ENCODE peak calls at places on chromosomes 4 and X, in ten cellular contexts. K is mucosa of descending colon; U is CD4-positive, alpha-beta memory T cell; W is aorta; X is H9; O is breast epithelium; V is mammary epithelial cell; E is Karpas-422; D is tibial artery; M is pancreas. G is an unnamed sample.

GRCh38 chr4:134390327-134390726 is 188.7 kb upstream of the PABPC4L start:
- DNase-seq in E (no peak), W (no peak), V (no peak), M (no peak), D (no peak), K (no peak), X (no peak), O (no peak), U (no peak), G (no peak)

GRCh38 chr4:10747186-10747585 is 62.6 kb upstream of the CLNK start:
- DNase-seq in U (no peak), V (no peak), M (no peak), X (no peak), W (no peak), D (no peak), K (no peak), E (no peak), O (no peak), G (no peak)

GRCh38 chr4:61468091-61468720 is 268.1 kb downstream of the ADGRL3 start:
- DNase-seq in K (no peak), M (no peak), W (no peak), V (peak; percentile 94), O (no peak), X (no peak), E (no peak), U (no peak), D (no peak), G (no peak)

GRCh38 chrX:39813631-39814246 is 284.0 kb downstream of the BCOR start:
- DNase-seq in O (peak; percentile 67), M (peak; percentile 90), D (peak; percentile 94), U (no peak), W (peak; percentile 78), V (peak; percentile 34), E (no peak), K (peak; percentile 67), X (no peak), G (peak; percentile 75)

GRCh38 chr4:64883087-64883926 is 474.1 kb upstream of the TECRL start:
- DNase-seq in D (no peak), X (no peak), O (no peak), E (no peak), V (no peak), U (no peak), W (no peak), M (no peak), K (no peak), G (no peak)

GRCh38 chrX:129996120-129996519 is 13.7 kb downstream of the BCORL1 start:
- DNase-seq in W (no peak), U (no peak), E (no peak), D (no peak), X (no peak), O (no peak), M (no peak), V (peak; percentile 13), K (no peak), G (no peak)

GRCh38 chr4:64682481-64682880 is 273.2 kb upstream of the TECRL start:
- DNase-seq in U (no peak), O (no peak), V (no peak), M (no peak), W (no peak), E (no peak), K (no peak), X (no peak), D (no peak), G (no peak)

GRCh38 chr4:88907478-88907877 is 149.5 kb downstream of the FAM13A start:
- DNase-seq in X (no peak), D (no peak), E (no peak), O (no peak), V (no peak), K (no peak), U (no peak), M (no peak), W (no peak), G (no peak)

GRCh38 chr4:5638316-5638715 is 70.0 kb downstream of the EVC2 start:
- DNase-seq in O (no peak), D (no peak), X (no peak), V (peak; percentile 75), M (no peak), K (no peak), U (no peak), W (no peak), E (no peak), G (no peak)

GRCh38 chr4:98722000-98722399 is 63.6 kb upstream of the TSPAN5 start:
- DNase-seq in V (peak; percentile 35), E (no peak), U (no peak), K (no peak), W (no peak), D (no peak), X (no peak), O (no peak), M (no peak), G (no peak)

GRCh38 chr4:7900351-7900750 is 39.3 kb downstream of the AFAP1 start:
- DNase-seq in K (no peak), U (no peak), M (no peak), O (no peak), X (no peak), D (no peak), E (no peak), W (no peak), V (no peak), G (no peak)
- H3K4me1 ChIP-seq in K (no peaks in the 10 kb centered on the region), U (peaks cover 7% of the 10 kb centered on the region), M (no peaks in the 10 kb centered on the region), O (peaks cover 6% of the 10 kb centered on the region), X (peaks cover 7% of the 10 kb centered on the region), D (peaks cover 46% of the 10 kb centered on the region), E (no peaks in the 10 kb centered on the region), W (peaks cover 2% of the 10 kb centered on the region), V (peaks cover 21% of the 10 kb centered on the region), G (peaks cover 53% of the 10 kb centered on the region)

GRCh38 chrX:7086384-7086783 is 61.1 kb upstream of the STS start:
- DNase-seq in V (no peak), X (no peak), W (no peak), E (peak; percentile 69), D (no peak), U (no peak), K (no peak), M (no peak), O (no peak), G (no peak)

GRCh38 chrX:7084841-7085240 is 62.7 kb upstream of the STS start:
- DNase-seq in K (no peak), O (no peak), M (no peak), V (no peak), E (no peak), W (no peak), U (no peak), X (no peak), D (no peak), G (no peak)

GRCh38 chrX:7083021-7083420 is 64.5 kb upstream of the STS start:
- DNase-seq in K (no peak), U (no peak), X (no peak), D (no peak), W (no peak), V (no peak), M (no peak), O (no peak), E (peak; percentile 66), G (no peak)

GRCh38 chrX:7083468-7084396 is 63.8 kb upstream of the STS start:
- DNase-seq in E (peak; percentile 96), K (no peak), W (no peak), D (no peak), V (peak; percentile 96), U (peak; percentile 61), X (no peak), O (no peak), M (no peak), G (no peak)

DNA sequence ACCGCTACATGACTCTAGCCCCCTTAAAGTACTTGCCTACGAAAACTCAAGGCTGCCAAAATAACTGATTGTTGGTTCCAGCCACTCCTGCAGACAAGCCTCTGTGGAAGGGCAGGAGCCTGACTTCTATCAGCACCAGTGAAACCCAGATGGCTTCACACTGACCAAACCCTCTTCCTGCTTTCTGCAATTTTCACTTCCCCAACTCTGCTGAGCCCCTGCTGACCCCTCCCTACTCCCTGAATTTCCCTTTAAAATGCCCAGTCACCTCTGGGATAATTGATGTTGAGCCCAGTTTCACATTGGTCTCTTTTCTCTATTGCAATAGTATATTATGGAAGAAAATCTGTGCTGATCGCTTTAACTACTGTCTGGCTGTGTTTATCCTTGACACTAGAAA is 61.6 kb upstream of the STS start:
- DNase-seq in D (no peak), O (no peak), X (no peak), V (no peak), W (no peak), U (no peak), M (no peak), K (no peak), E (no peak), G (no peak)
- H3K4me1 ChIP-seq in D (no peaks in the 10 kb centered on the region), O (no peaks in the 10 kb centered on the region), X (peaks cover 2% of the 10 kb centered on the region), V (peaks cover 13% of the 10 kb centered on the region), W (no peaks in the 10 kb centered on the region), U (peaks cover 49% of the 10 kb centered on the region), M (no peaks in the 10 kb centered on the region), K (no peaks in the 10 kb centered on the region), E (peaks cover 92% of the 10 kb centered on the region), G (no peaks in the 10 kb centered on the region)

DNA sequence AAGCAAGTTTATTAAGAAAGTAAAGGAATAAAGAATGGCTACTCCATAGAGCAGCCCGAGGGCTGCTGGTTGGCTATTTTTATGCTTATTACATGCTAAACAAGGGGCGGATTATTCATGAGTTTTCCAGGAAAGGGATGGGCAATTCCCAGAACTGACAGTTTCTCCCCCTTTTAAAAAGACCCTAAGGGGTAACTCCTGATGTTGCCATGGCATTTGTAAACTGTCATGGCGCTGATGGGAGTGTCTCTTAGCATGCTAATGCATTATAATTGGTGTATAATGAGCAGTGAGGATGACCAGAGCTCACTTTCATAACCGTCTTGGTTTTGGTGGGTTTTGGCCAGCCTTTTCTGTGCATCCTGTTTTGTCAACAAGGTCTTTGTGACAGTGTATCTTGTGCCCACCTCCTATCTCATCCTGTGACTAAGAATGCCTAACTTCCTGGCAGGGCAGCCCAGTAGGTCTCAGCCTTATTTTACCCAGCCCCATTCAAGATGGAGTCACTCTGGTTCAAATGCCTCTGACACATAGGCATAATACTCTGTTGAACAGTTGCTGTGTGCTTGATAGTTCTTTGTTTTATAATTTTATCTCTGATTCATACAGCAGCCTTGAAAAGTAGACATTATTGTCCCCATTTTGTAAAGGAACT is 25.8 kb downstream of the GAB1 start:
- DNase-seq in E (no peak), O (no peak), V (no peak), W (no peak), D (no peak), K (no peak), M (no peak), U (no peak), X (no peak), G (no peak)
- H3K4me1 ChIP-seq in E (peaks cover 2% of the 10 kb centered on the region), O (no peaks in the 10 kb centered on the region), V (peaks cover 36% of the 10 kb centered on the region), W (peaks cover 24% of the 10 kb centered on the region), D (peaks cover 46% of the 10 kb centered on the region), K (peaks cover 39% of the 10 kb centered on the region), M (peaks cover 28% of the 10 kb centered on the region), U (peaks cover 15% of the 10 kb centered on the region), X (peaks cover 9% of the 10 kb centered on the region), G (peaks cover 12% of the 10 kb centered on the region)

GRCh38 chrX:45771114-45771513 is 570.4 kb upstream of the DIPK2B start:
- DNase-seq in M (no peak), X (no peak), V (peak; percentile 93), U (no peak), K (no peak), O (no peak), D (no peak), E (no peak), W (peak; percentile 54), G (no peak)
- H3K4me1 ChIP-seq in M (peaks cover 4% of the 10 kb centered on the region), X (peaks cover 4% of the 10 kb centered on the region), V (peaks cover 46% of the 10 kb centered on the region), U (peaks cover 59% of the 10 kb centered on the region), K (peaks cover 9% of the 10 kb centered on the region), O (no peaks in the 10 kb centered on the region), D (peaks cover 5% of the 10 kb centered on the region), E (no peaks in the 10 kb centered on the region), W (no peaks in the 10 kb centered on the region), G (peaks cover 11% of the 10 kb centered on the region)

GRCh38 chr4:3331511-3332394 is 38.9 kb downstream of the RGS12 start:
- DNase-seq in M (no peak), E (no peak), X (no peak), D (no peak), W (peak; percentile 42), U (no peak), V (no peak), K (no peak), O (no peak), G (no peak)
- H3K4me1 ChIP-seq in M (peaks cover 8% of the 10 kb centered on the region), E (peaks cover 3% of the 10 kb centered on the region), X (no peaks in the 10 kb centered on the region), D (no peaks in the 10 kb centered on the region), W (no peaks in the 10 kb centered on the region), U (no peaks in the 10 kb centered on the region), V (no peaks in the 10 kb centered on the region), K (no peaks in the 10 kb centered on the region), O (no peaks in the 10 kb centered on the region), G (peaks cover 53% of the 10 kb centered on the region)